ENCODE peak calls at places on chromosomes 7 and 10, in five cellular contexts. I is ovary, U is A549, J is stomach, V is K562. N is an unnamed sample.

GRCh38 chr7:128743112-128743772 is 4.1 kb downstream of the CALU start:
- DNase-seq in I (no peak), U (no peak), J (no peak), V (no peak), N (no peak)

GRCh38 chr10:3482200-3482993 is 302.6 kb downstream of the KLF6 start:
- DNase-seq in I (peak; percentile 50), U (no peak), J (peak; percentile 49), V (peak; percentile 44), N (no peak)

GRCh38 chr10:70601775-70602174 is 766 bp downstream of the PRF1 start:
- DNase-seq in I (no peak), U (no peak), J (no peak), V (no peak), N (no peak)

GRCh38 chr10:79069325-79070090 is 742 bp downstream of the ZMIZ1 start:
- DNase-seq in I (peak; percentile 65), U (peak; percentile 54), J (peak; percentile 61), V (peak; percentile 66), N (no peak)

GRCh38 chr10:119817991-119818888 is 54.4 kb downstream of the MCMBP start:
- DNase-seq in I (peak; percentile 88), U (no peak), J (peak; percentile 29), V (no peak), N (peak; percentile 18)

GRCh38 chr7:21914671-21915070 is 31.0 kb downstream of the CDCA7L start:
- DNase-seq in I (no peak), U (no peak), J (no peak), V (no peak), N (no peak)

GRCh38 chr10:22988581-22989360 is 60.9 kb downstream of the ARMC3 start:
- DNase-seq in I (peak; percentile 40), U (peak; percentile 25), J (peak; percentile 67), V (peak; percentile 63), N (peak; percentile 38)

GRCh38 chr10:61480226-61480625 is 27.0 kb upstream of the TMEM26 start:
- DNase-seq in I (no peak), U (no peak), J (no peak), V (no peak), N (no peak)

GRCh38 chr10:33698028-33698427 is 363.6 kb upstream of the NRP1 start:
- DNase-seq in I (no peak), U (no peak), J (no peak), V (no peak), N (no peak)

GRCh38 chr10:10477859-10478258 is 539.8 kb upstream of the CELF2 start:
- DNase-seq in I (no peak), U (no peak), J (no peak), V (no peak), N (no peak)

GRCh38 chr10:36817898-36818297 is 307.5 kb upstream of the ANKRD30A start:
- DNase-seq in I (no peak), U (no peak), J (no peak), V (no peak), N (no peak)

GRCh38 chr10:27525819-27526218 is 21.7 kb downstream of the RAB18 start:
- DNase-seq in I (no peak), U (no peak), J (no peak), V (peak; percentile 31), N (no peak)

GRCh38 chr7:139876622-139877283 is 47.7 kb downstream of the TBXAS1 start:
- DNase-seq in I (no peak), U (no peak), J (no peak), V (no peak), N (no peak)

GRCh38 chr10:11329055-11329673 is 282.3 kb downstream of the USP6NL start:
- DNase-seq in I (no peak), U (no peak), J (no peak), V (no peak), N (no peak)

GRCh38 chr10:3173173-3173878 is 744 bp upstream of the PITRM1 start:
- DNase-seq in I (no peak), U (peak; percentile 58), J (peak; percentile 94), V (peak; percentile 94), N (no peak)

GRCh38 chr7:39133088-39133487 is 155.4 kb downstream of the POU6F2 start:
- DNase-seq in I (no peak), U (no peak), J (no peak), V (no peak), N (no peak)

GRCh38 chr10:123582084-123582989 is 83.8 kb upstream of the GPR26 start:
- DNase-seq in I (peak; percentile 80), U (peak; percentile 75), J (peak; percentile 75), V (peak; percentile 54), N (peak; percentile 84)

GRCh38 chr7:18013936-18014335 is 13.7 kb downstream of the PRPS1L1 start:
- DNase-seq in I (no peak), U (no peak), J (no peak), V (no peak), N (no peak)

GRCh38 chr10:12774219-12774894 is 227.2 kb downstream of the CCDC3 start:
- DNase-seq in I (no peak), U (no peak), J (no peak), V (no peak), N (no peak)

GRCh38 chr7:137904826-137905225 is 58.1 kb upstream of the DGKI start:
- DNase-seq in I (no peak), U (no peak), J (no peak), V (no peak), N (no peak)

GRCh38 chr7:74542558-74543117 is 88.9 kb downstream of the GTF2IRD1 start:
- DNase-seq in I (no peak), U (no peak), J (peak; percentile 70), V (no peak), N (no peak)

GRCh38 chr7:138243430-138243829 is 167.2 kb downstream of the AKR1D1 start:
- DNase-seq in I (no peak), U (no peak), J (peak; percentile 59), V (peak; percentile 78), N (no peak)

GRCh38 chr7:9507281-9507680 is 1073.9 kb downstream of the NXPH1 start:
- DNase-seq in I (no peak), U (no peak), J (no peak), V (no peak), N (no peak)

GRCh38 chr10:19546224-19546623 is 270.0 kb upstream of the PLXDC2 start:
- DNase-seq in I (no peak), U (no peak), J (no peak), V (no peak), N (no peak)

GRCh38 chr10:19541299-19541698 is 274.9 kb upstream of the PLXDC2 start:
- DNase-seq in I (no peak), U (no peak), J (no peak), V (no peak), N (no peak)
- TF ChIP-seq EP300 in I (no peak), U (no peak), J (no peak), V (no peak), N (no peak)

DNA sequence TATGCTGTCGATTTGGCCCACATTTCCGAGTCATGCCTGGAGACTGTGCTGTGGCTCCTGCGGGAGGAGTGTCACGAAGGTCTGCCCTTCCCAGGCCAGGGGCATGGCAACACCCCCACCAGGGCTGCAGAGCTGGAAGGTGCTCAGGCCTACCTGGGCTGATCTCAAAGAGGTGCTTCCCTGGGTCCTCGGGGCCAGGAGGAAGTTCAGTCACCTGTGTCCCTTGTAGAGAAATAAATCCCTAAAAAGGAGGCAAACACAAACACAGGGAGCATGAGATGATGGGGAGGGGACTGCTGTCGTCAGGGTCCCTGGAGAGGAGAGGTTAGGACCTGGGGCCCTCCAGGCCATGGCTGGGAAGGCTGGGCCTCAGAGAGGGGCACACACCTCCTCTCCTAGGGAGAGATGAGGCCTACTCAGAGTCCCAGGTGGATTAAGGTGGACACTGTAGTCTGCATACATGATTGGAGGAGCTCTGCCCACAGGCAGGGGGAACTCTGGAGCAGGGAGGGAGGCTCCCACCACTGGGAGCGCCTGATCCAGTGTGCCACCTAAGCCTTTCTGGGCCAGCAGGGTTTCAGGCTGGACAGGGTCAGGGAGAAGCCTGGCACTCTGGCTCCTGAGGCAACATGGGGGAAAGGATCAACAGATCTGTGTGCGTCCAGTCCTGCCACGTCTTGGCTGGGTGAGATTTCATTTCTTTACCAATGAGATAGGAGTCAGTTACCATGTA is 49.4 kb downstream of the ARHGAP22 start:
- DNase-seq in I (no peak), U (no peak), J (no peak), V (no peak), N (no peak)
- H3K27ac ChIP-seq in I (no peak overlapping the region), U (no peak overlapping the region), J (no peak overlapping the region), V (no peak overlapping the region), N (no peak overlapping the region)

DNA sequence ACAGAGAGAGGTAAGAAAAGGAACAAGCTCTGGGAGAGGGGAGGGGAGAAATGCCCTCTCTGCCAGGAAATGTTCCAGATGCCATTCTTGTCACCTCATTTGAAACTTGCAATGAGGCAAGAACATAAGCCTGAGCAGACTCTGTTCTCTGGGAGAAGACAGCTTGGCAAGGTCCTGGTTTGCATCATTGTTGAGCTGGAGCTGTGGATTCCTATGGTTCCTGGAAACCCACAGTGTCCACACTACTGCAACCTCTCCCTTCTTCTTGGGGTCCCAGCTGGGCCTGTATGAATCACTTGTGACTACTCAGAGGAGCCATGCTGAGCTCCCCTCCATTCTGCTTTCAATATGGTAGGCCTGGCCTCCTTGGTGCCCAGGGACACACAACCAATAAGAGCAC is 60.8 kb upstream of the HECTD2 start:
- DNase-seq in I (no peak), U (no peak), J (no peak), V (no peak), N (no peak)
- TF ChIP-seq EP300 in I (no peak), U (no peak), J (peak; percentile 71), V (no peak), N (no peak)

GRCh38 chr7:37921340-37921805 is 933 bp downstream of the EPDR1 start:
- DNase-seq in I (peak; percentile 67), U (no peak), J (no peak), V (peak; percentile 64), N (no peak)
- H3K27ac ChIP-seq in I (peak overlapping the region; percentile 90), U (peak overlapping the region; percentile 98), J (peak overlapping the region; percentile 74), V (peak overlapping the region; percentile 64), N (peak overlapping the region; percentile 94)

GRCh38 chr7:50960621-50961310 is 178.1 kb upstream of the GRB10 start:
- DNase-seq in I (no peak), U (no peak), J (no peak), V (no peak), N (no peak)

GRCh38 chr7:50962281-50962883 is 179.7 kb upstream of the GRB10 start:
- DNase-seq in I (no peak), U (peak; percentile 13), J (no peak), V (no peak), N (no peak)

GRCh38 chr7:50959560-50959959 is 176.9 kb upstream of the GRB10 start:
- DNase-seq in I (no peak), U (no peak), J (no peak), V (no peak), N (no peak)

GRCh38 chr7:50959991-50960390 is 177.3 kb upstream of the GRB10 start:
- DNase-seq in I (no peak), U (no peak), J (no peak), V (no peak), N (no peak)

GRCh38 chr7:50962962-50963374 is 180.3 kb upstream of the GRB10 start:
- DNase-seq in I (peak; percentile 17), U (peak; percentile 79), J (peak; percentile 78), V (peak; percentile 86), N (peak; percentile 14)
- TF ChIP-seq EP300 in I (no peak), U (peak; percentile 26), J (no peak), V (no peak), N (no peak)